ENCODE peak calls at places on chromosomes 1 and 21, in six cellular contexts. P, R, I, N, V and C are unnamed samples.

GRCh38 chr21:44333701-44334636 is 5.2 kb downstream of the CFAP410 start:
- DNase-seq in I (no peak), R (no peak), V (no peak), N (no peak), P (no peak), C (no peak)

GRCh38 chr1:53732912-53733317 is 6.0 kb downstream of the GLIS1 start:
- DNase-seq in I (no peak), R (no peak), N (no peak), P (no peak), V (no peak), C (no peak)

GRCh38 chr1:3907031-3907534 is 7.0 kb upstream of the C1orf174 start:
- DNase-seq in I (no peak), V (peak), R (no peak), P (peak), N (no peak), C (peak)

GRCh38 chr1:36763771-36764170 is 270.5 kb downstream of the GRIK3 start:
- DNase-seq in I (no peak), N (no peak), V (no peak), P (peak), R (no peak), C (no peak)

GRCh38 chr1:198232940-198233675 is 76.3 kb downstream of the NEK7 start:
- DNase-seq in P (no peak), V (no peak), I (no peak), R (no peak), N (no peak), C (no peak)

GRCh38 chr1:28897789-28898188 is 16.6 kb upstream of the EPB41 start:
- DNase-seq in R (no peak), I (no peak), N (no peak), P (no peak), V (no peak), C (no peak)

GRCh38 chr1:158087320-158087927 is 93.3 kb upstream of the CD1D start:
- DNase-seq in R (peak), I (peak), V (peak), N (no peak), P (peak), C (peak)

GRCh38 chr1:30444850-30445249 is 278.5 kb downstream of the MATN1 start:
- DNase-seq in I (no peak), R (peak), P (no peak), V (no peak), N (no peak), C (no peak)

GRCh38 chr1:231931146-231931545 is 304.6 kb downstream of the DISC1 start:
- DNase-seq in V (no peak), P (no peak), R (no peak), N (no peak), I (no peak), C (no peak)

GRCh38 chr1:244450597-244451538 is 841 bp downstream of the ADSS2 start:
- DNase-seq in N (no peak), R (no peak), I (peak), P (peak), V (peak), C (no peak)
- TF ChIP-seq POLR2AphosphoS5 in N (no peak), R (no peak), I (no peak), P (no peak), V (no peak), C (no peak)

DNA sequence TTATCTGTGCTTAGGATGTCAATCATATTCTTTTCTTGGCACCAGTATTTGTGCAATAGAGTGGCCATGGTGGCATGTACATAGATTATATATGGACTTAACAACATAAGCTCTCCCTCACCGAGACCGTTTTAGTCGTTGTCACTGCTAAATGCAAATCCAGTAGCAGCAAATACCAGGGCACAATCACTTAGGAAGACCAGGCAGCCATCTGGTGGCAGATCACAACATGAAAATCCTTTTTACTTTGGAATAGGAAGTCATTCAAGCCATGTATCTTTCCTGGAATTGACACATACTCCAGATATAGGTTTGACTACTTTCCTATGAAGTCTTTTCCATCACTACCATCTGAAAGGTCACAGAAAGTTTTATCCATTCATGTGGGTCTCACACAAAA is 53.2 kb upstream of the C1orf87 start:
- DNase-seq in R (no peak), V (no peak), I (no peak), P (no peak), N (no peak), C (no peak)
- TF ChIP-seq GABPA in R (no peak), V (no peak), I (no peak), P (no peak), N (no peak), C (no peak)

GRCh38 chr1:72284084-72284397 is 1.7 kb upstream of the NEGR1 start:
- DNase-seq in I (no peak), P (no peak), V (no peak), N (no peak), R (no peak), C (no peak)

GRCh38 chr1:72281637-72282270 is 585 bp downstream of the NEGR1 start:
- DNase-seq in V (no peak), N (no peak), I (no peak), P (no peak), R (no peak), C (no peak)

GRCh38 chr1:72282271-72282656 is at the start of gene NEGR1:
- DNase-seq in V (peak), I (no peak), N (no peak), R (peak), P (no peak), C (no peak)

GRCh38 chr1:72283204-72284083 is 1.1 kb upstream of the NEGR1 start:
- DNase-seq in V (peak), I (no peak), R (peak), N (no peak), P (no peak), C (peak)

GRCh38 chr1:72282690-72283203 is 408 bp upstream of the NEGR1 start:
- DNase-seq in V (peak), P (peak), I (peak), R (peak), N (no peak), C (peak)
- TF ChIP-seq POLR2AphosphoS5 in V (no peak), P (no peak), I (no peak), R (no peak), N (no peak), C (no peak)

GRCh38 chr1:222224576-222224975 is 323.3 kb downstream of the HHIPL2 start:
- DNase-seq in I (no peak), V (no peak), R (no peak), P (no peak), N (no peak), C (no peak)
- TF ChIP-seq GABPA in I (no peak), V (no peak), R (no peak), P (no peak), N (no peak), C (no peak)

DNA sequence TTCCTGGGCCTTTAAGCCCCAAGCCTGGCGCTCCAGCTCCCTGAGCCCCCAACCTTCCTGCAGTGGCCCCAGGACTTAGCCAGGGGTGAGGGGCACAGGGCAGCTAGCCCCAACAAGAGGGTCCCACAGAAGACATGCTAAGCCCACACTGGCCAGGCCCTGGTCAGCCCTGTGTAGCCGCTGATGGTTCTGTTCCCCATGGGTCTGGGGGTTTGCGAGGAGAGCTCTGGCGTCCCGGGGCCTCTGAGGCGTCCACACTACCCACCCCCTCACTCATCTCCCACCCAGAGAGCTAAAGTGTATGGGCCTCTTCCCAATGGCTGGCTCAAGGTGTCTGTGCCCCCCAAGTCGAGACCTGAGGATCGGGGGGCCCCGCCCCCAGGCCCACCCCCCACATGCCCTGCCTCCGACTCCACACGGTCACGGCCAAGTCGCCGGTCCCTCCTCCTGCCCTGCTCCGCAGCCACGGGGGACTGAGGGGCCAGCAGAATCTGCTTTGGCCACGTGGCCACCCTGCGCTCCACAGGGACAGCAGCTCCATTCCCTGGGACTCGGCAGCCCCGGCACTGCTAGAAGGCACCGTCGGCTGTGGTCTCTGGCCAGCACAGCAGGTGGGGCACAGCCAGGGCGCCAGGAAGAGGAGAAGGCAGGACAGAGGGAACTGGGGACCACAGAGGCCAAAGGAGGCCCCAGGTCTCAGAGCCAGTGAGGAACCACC is 7.8 kb downstream of the TNFRSF18 start:
- DNase-seq in V (peak), P (no peak), R (peak), N (no peak), I (no peak), C (no peak)
- TF ChIP-seq POLR2AphosphoS5 in V (no peak), P (no peak), R (no peak), N (no peak), I (no peak), C (no peak)